ENCODE peak calls at places on chromosomes 2 and 18, in ten cellular contexts. One of them, this sample, is unnamed.
A peak's percentile ranks its signal among the peaks of the same experiment; 100 is the strongest.

GRCh38 chr2:112183327-112184025 is 45.3 kb downstream of the FBLN7 start:
- DNase-seq in WERI-Rb-1: no peak
- DNase-seq in mesendoderm: no peak
- DNase-seq in esophagus squamous epithelium: no peak
- DNase-seq in aorta: no peak
- DNase-seq in AG04450: no peak
- DNase-seq in CD8-positive, alpha-beta memory T cell: no peak
- DNase-seq in brain microvascular endothelial cell: no peak
- DNase-seq in A673: no peak
- DNase-seq in CD8-positive, alpha-beta T cell: no peak
- DNase-seq in this sample: no peak

GRCh38 chr2:8592736-8593135 is 89.1 kb upstream of the ID2 start:
- DNase-seq in A673: no peak
- DNase-seq in brain microvascular endothelial cell: no peak
- DNase-seq in mesendoderm: peak; percentile 88
- DNase-seq in CD8-positive, alpha-beta T cell: no peak
- DNase-seq in AG04450: no peak
- DNase-seq in aorta: no peak
- DNase-seq in WERI-Rb-1: no peak
- DNase-seq in esophagus squamous epithelium: no peak
- DNase-seq in CD8-positive, alpha-beta memory T cell: no peak
- DNase-seq in this sample: no peak

GRCh38 chr2:53018830-53019425 is 748.7 kb upstream of the CHAC2 start:
- DNase-seq in AG04450: no peak
- DNase-seq in CD8-positive, alpha-beta T cell: no peak
- DNase-seq in brain microvascular endothelial cell: no peak
- DNase-seq in aorta: no peak
- DNase-seq in CD8-positive, alpha-beta memory T cell: no peak
- DNase-seq in WERI-Rb-1: no peak
- DNase-seq in esophagus squamous epithelium: no peak
- DNase-seq in A673: peak; percentile 6
- DNase-seq in mesendoderm: peak; percentile 66
- DNase-seq in this sample: no peak

GRCh38 chr2:216492951-216493685 is 5.5 kb upstream of the RPL37A start:
- DNase-seq in AG04450: peak; percentile 45
- DNase-seq in aorta: no peak
- DNase-seq in CD8-positive, alpha-beta memory T cell: no peak
- DNase-seq in A673: peak; percentile 88
- DNase-seq in WERI-Rb-1: no peak
- DNase-seq in brain microvascular endothelial cell: peak; percentile 52
- DNase-seq in CD8-positive, alpha-beta T cell: no peak
- DNase-seq in esophagus squamous epithelium: no peak
- DNase-seq in mesendoderm: no peak
- DNase-seq in this sample: peak; percentile 97

GRCh38 chr2:176091329-176092258 is 927 bp upstream of the HOXD13 start:
- DNase-seq in A673: no peak
- DNase-seq in esophagus squamous epithelium: no peak
- DNase-seq in CD8-positive, alpha-beta T cell: no peak
- DNase-seq in AG04450: no peak
- DNase-seq in CD8-positive, alpha-beta memory T cell: no peak
- DNase-seq in WERI-Rb-1: no peak
- DNase-seq in brain microvascular endothelial cell: no peak
- DNase-seq in aorta: no peak
- DNase-seq in mesendoderm: peak; percentile 37
- DNase-seq in this sample: no peak

GRCh38 chr2:132670104-132670960 is at the start of gene LYPD1:
- DNase-seq in esophagus squamous epithelium: no peak
- DNase-seq in CD8-positive, alpha-beta T cell: no peak
- DNase-seq in aorta: peak; percentile 74
- DNase-seq in mesendoderm: peak; percentile 76
- DNase-seq in WERI-Rb-1: no peak
- DNase-seq in A673: peak; percentile 67
- DNase-seq in brain microvascular endothelial cell: no peak
- DNase-seq in AG04450: no peak
- DNase-seq in CD8-positive, alpha-beta memory T cell: no peak
- DNase-seq in this sample: peak; percentile 64

GRCh38 chr2:194380011-194380410 is 1277.0 kb upstream of the SLC39A10 start:
- DNase-seq in WERI-Rb-1: no peak
- DNase-seq in AG04450: no peak
- DNase-seq in A673: no peak
- DNase-seq in esophagus squamous epithelium: no peak
- DNase-seq in mesendoderm: no peak
- DNase-seq in brain microvascular endothelial cell: no peak
- DNase-seq in aorta: no peak
- DNase-seq in CD8-positive, alpha-beta memory T cell: no peak
- DNase-seq in CD8-positive, alpha-beta T cell: no peak
- DNase-seq in this sample: no peak

GRCh38 chr2:55116966-55117365 is 66.7 kb upstream of the RTN4 start:
- DNase-seq in AG04450: no peak
- DNase-seq in CD8-positive, alpha-beta T cell: no peak
- DNase-seq in CD8-positive, alpha-beta memory T cell: no peak
- DNase-seq in aorta: no peak
- DNase-seq in esophagus squamous epithelium: no peak
- DNase-seq in brain microvascular endothelial cell: no peak
- DNase-seq in A673: no peak
- DNase-seq in WERI-Rb-1: no peak
- DNase-seq in mesendoderm: no peak
- DNase-seq in this sample: peak; percentile 24

GRCh38 chr2:219706823-219707281 is 79.4 kb downstream of the SLC4A3 start:
- DNase-seq in CD8-positive, alpha-beta memory T cell: no peak
- DNase-seq in WERI-Rb-1: no peak
- DNase-seq in esophagus squamous epithelium: no peak
- DNase-seq in mesendoderm: no peak
- DNase-seq in brain microvascular endothelial cell: peak; percentile 56
- DNase-seq in aorta: no peak
- DNase-seq in A673: no peak
- DNase-seq in CD8-positive, alpha-beta T cell: no peak
- DNase-seq in AG04450: no peak
- DNase-seq in this sample: no peak

GRCh38 chr2:171516793-171517192 is 5.5 kb upstream of the CYBRD1 start:
- DNase-seq in brain microvascular endothelial cell: no peak
- DNase-seq in CD8-positive, alpha-beta memory T cell: no peak
- DNase-seq in esophagus squamous epithelium: no peak
- DNase-seq in AG04450: no peak
- DNase-seq in CD8-positive, alpha-beta T cell: no peak
- DNase-seq in mesendoderm: no peak
- DNase-seq in A673: no peak
- DNase-seq in WERI-Rb-1: no peak
- DNase-seq in aorta: no peak
- DNase-seq in this sample: no peak

GRCh38 chr2:128628996-128629395 is 310.3 kb upstream of the HS6ST1 start:
- DNase-seq in A673: no peak
- DNase-seq in WERI-Rb-1: no peak
- DNase-seq in AG04450: no peak
- DNase-seq in brain microvascular endothelial cell: no peak
- DNase-seq in esophagus squamous epithelium: no peak
- DNase-seq in CD8-positive, alpha-beta T cell: no peak
- DNase-seq in aorta: peak; percentile 7
- DNase-seq in CD8-positive, alpha-beta memory T cell: no peak
- DNase-seq in mesendoderm: no peak
- DNase-seq in this sample: no peak

GRCh38 chr2:177617849-177618248 is 225.3 kb downstream of the AGPS start:
- DNase-seq in CD8-positive, alpha-beta T cell: no peak
- DNase-seq in CD8-positive, alpha-beta memory T cell: no peak
- DNase-seq in WERI-Rb-1: no peak
- DNase-seq in aorta: no peak
- DNase-seq in esophagus squamous epithelium: no peak
- DNase-seq in brain microvascular endothelial cell: no peak
- DNase-seq in mesendoderm: no peak
- DNase-seq in A673: no peak
- DNase-seq in AG04450: no peak
- DNase-seq in this sample: no peak

GRCh38 chr2:16391986-16392385 is 273.6 kb downstream of the CYRIA start:
- DNase-seq in brain microvascular endothelial cell: no peak
- DNase-seq in CD8-positive, alpha-beta memory T cell: no peak
- DNase-seq in A673: no peak
- DNase-seq in mesendoderm: no peak
- DNase-seq in AG04450: no peak
- DNase-seq in esophagus squamous epithelium: no peak
- DNase-seq in aorta: no peak
- DNase-seq in WERI-Rb-1: no peak
- DNase-seq in CD8-positive, alpha-beta T cell: no peak
- DNase-seq in this sample: no peak

GRCh38 chr2:101725515-101726192 is 28.1 kb downstream of the MAP4K4 start:
- DNase-seq in mesendoderm: peak; percentile 74
- DNase-seq in esophagus squamous epithelium: no peak
- DNase-seq in WERI-Rb-1: no peak
- DNase-seq in AG04450: no peak
- DNase-seq in CD8-positive, alpha-beta T cell: no peak
- DNase-seq in CD8-positive, alpha-beta memory T cell: no peak
- DNase-seq in aorta: no peak
- DNase-seq in A673: no peak
- DNase-seq in brain microvascular endothelial cell: no peak
- DNase-seq in this sample: no peak

GRCh38 chr2:29229640-29230039 is 114.4 kb downstream of the CLIP4 start:
- DNase-seq in esophagus squamous epithelium: no peak
- DNase-seq in AG04450: no peak
- DNase-seq in CD8-positive, alpha-beta T cell: no peak
- DNase-seq in WERI-Rb-1: no peak
- DNase-seq in aorta: peak; percentile 65
- DNase-seq in mesendoderm: no peak
- DNase-seq in CD8-positive, alpha-beta memory T cell: no peak
- DNase-seq in A673: no peak
- DNase-seq in brain microvascular endothelial cell: no peak
- DNase-seq in this sample: no peak

GRCh38 chr2:29226808-29227207 is 111.6 kb downstream of the CLIP4 start:
- DNase-seq in CD8-positive, alpha-beta memory T cell: no peak
- DNase-seq in esophagus squamous epithelium: no peak
- DNase-seq in WERI-Rb-1: no peak
- DNase-seq in AG04450: no peak
- DNase-seq in A673: no peak
- DNase-seq in brain microvascular endothelial cell: no peak
- DNase-seq in CD8-positive, alpha-beta T cell: no peak
- DNase-seq in aorta: peak; percentile 62
- DNase-seq in mesendoderm: no peak
- DNase-seq in this sample: no peak

GRCh38 chr2:29228947-29229346 is 113.7 kb downstream of the CLIP4 start:
- DNase-seq in mesendoderm: no peak
- DNase-seq in aorta: no peak
- DNase-seq in CD8-positive, alpha-beta T cell: no peak
- DNase-seq in A673: no peak
- DNase-seq in WERI-Rb-1: no peak
- DNase-seq in AG04450: no peak
- DNase-seq in esophagus squamous epithelium: no peak
- DNase-seq in CD8-positive, alpha-beta memory T cell: no peak
- DNase-seq in brain microvascular endothelial cell: no peak
- DNase-seq in this sample: no peak

GRCh38 chr2:29226375-29226774 is 111.2 kb downstream of the CLIP4 start:
- DNase-seq in aorta: no peak
- DNase-seq in CD8-positive, alpha-beta memory T cell: no peak
- DNase-seq in WERI-Rb-1: no peak
- DNase-seq in esophagus squamous epithelium: no peak
- DNase-seq in mesendoderm: no peak
- DNase-seq in AG04450: no peak
- DNase-seq in A673: no peak
- DNase-seq in CD8-positive, alpha-beta T cell: no peak
- DNase-seq in brain microvascular endothelial cell: no peak
- DNase-seq in this sample: no peak

GRCh38 chr2:29228276-29228675 is 113.1 kb downstream of the CLIP4 start:
- DNase-seq in A673: no peak
- DNase-seq in CD8-positive, alpha-beta memory T cell: no peak
- DNase-seq in mesendoderm: peak; percentile 5
- DNase-seq in AG04450: no peak
- DNase-seq in CD8-positive, alpha-beta T cell: no peak
- DNase-seq in WERI-Rb-1: peak; percentile 68
- DNase-seq in aorta: peak; percentile 66
- DNase-seq in esophagus squamous epithelium: no peak
- DNase-seq in brain microvascular endothelial cell: no peak
- DNase-seq in this sample: peak; percentile 32
- H3K27me3 ChIP-seq in A673: no peaks in the 10 kb centered on the region
- H3K27me3 ChIP-seq in CD8-positive, alpha-beta memory T cell: no peaks in the 10 kb centered on the region
- H3K27me3 ChIP-seq in mesendoderm: no peaks in the 10 kb centered on the region
- H3K27me3 ChIP-seq in AG04450: peaks cover 34% of the 10 kb centered on the region
- H3K27me3 ChIP-seq in CD8-positive, alpha-beta T cell: no peaks in the 10 kb centered on the region
- H3K27me3 ChIP-seq in WERI-Rb-1: no peaks in the 10 kb centered on the region
- H3K27me3 ChIP-seq in aorta: peaks cover 1% of the 10 kb centered on the region
- H3K27me3 ChIP-seq in esophagus squamous epithelium: no peaks in the 10 kb centered on the region
- H3K27me3 ChIP-seq in brain microvascular endothelial cell: peaks cover 6% of the 10 kb centered on the region
- H3K27me3 ChIP-seq in this sample: peaks cover 14% of the 10 kb centered on the region

GRCh38 chr2:48249093-48249492 is 280.9 kb upstream of the STON1 start:
- DNase-seq in A673: no peak
- DNase-seq in AG04450: peak; percentile 50
- DNase-seq in esophagus squamous epithelium: no peak
- DNase-seq in mesendoderm: no peak
- DNase-seq in CD8-positive, alpha-beta memory T cell: no peak
- DNase-seq in aorta: no peak
- DNase-seq in brain microvascular endothelial cell: no peak
- DNase-seq in WERI-Rb-1: no peak
- DNase-seq in CD8-positive, alpha-beta T cell: no peak
- DNase-seq in this sample: no peak
- H3K4me3 ChIP-seq in A673: no peak overlapping the region
- H3K4me3 ChIP-seq in AG04450: peak overlapping the region; percentile 14
- H3K4me3 ChIP-seq in esophagus squamous epithelium: no peak overlapping the region
- H3K4me3 ChIP-seq in mesendoderm: no peak overlapping the region
- H3K4me3 ChIP-seq in CD8-positive, alpha-beta memory T cell: no peak overlapping the region
- H3K4me3 ChIP-seq in aorta: no peak overlapping the region
- H3K4me3 ChIP-seq in brain microvascular endothelial cell: no peak overlapping the region
- H3K4me3 ChIP-seq in WERI-Rb-1: peak overlapping the region; percentile 32
- H3K4me3 ChIP-seq in CD8-positive, alpha-beta T cell: no peak overlapping the region
- H3K4me3 ChIP-seq in this sample: no peak overlapping the region

DNA sequence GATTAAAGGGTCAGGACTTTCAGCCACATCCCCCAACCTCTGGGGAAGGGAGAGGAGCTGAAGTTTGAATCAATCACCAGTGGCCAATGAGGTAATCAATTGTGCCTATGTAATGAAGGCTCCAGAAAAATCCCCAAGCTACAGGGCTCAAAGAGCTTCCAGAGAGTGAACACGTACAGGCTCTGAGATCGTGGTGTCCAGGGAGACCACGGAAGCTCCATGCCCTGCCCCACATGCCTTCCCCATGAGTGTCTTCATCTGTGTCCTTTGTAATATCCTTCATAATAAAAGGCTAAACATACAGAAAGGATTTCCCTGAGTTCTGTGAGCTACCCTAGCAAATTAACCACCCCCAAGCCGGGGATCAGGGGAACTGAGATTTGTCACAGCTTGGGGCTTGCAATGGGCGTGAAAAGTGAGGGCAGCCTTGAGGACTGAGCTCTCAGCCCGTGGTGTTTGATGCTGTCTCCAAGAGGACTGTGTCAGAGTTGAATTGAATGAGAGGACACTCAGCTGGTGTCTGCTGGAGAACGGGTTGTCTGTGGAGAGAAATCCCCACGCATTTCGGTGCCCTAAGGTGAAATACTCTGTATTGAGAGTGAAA is 25.5 kb upstream of the TUBB6 start:
- DNase-seq in CD8-positive, alpha-beta T cell: no peak
- DNase-seq in CD8-positive, alpha-beta memory T cell: no peak
- DNase-seq in WERI-Rb-1: no peak
- DNase-seq in mesendoderm: peak; percentile 25
- DNase-seq in AG04450: peak; percentile 54
- DNase-seq in aorta: no peak
- DNase-seq in esophagus squamous epithelium: no peak
- DNase-seq in brain microvascular endothelial cell: peak; percentile 92
- DNase-seq in A673: no peak
- DNase-seq in this sample: peak; percentile 66
- H3K27ac ChIP-seq in CD8-positive, alpha-beta T cell: no peak overlapping the region
- H3K27ac ChIP-seq in CD8-positive, alpha-beta memory T cell: no peak overlapping the region
- H3K27ac ChIP-seq in WERI-Rb-1: no peak overlapping the region
- H3K27ac ChIP-seq in mesendoderm: no peak overlapping the region
- H3K27ac ChIP-seq in AG04450: peak overlapping the region; percentile 88
- H3K27ac ChIP-seq in aorta: no peak overlapping the region
- H3K27ac ChIP-seq in esophagus squamous epithelium: peak overlapping the region; percentile 30
- H3K27ac ChIP-seq in brain microvascular endothelial cell: peak overlapping the region; percentile 90
- H3K27ac ChIP-seq in A673: no peak overlapping the region
- H3K27ac ChIP-seq in this sample: peak overlapping the region; percentile 78

GRCh38 chr2:138607746-138608145 is 106.2 kb downstream of the SPOPL start:
- DNase-seq in mesendoderm: no peak
- DNase-seq in aorta: no peak
- DNase-seq in A673: no peak
- DNase-seq in esophagus squamous epithelium: no peak
- DNase-seq in WERI-Rb-1: no peak
- DNase-seq in CD8-positive, alpha-beta T cell: no peak
- DNase-seq in CD8-positive, alpha-beta memory T cell: no peak
- DNase-seq in AG04450: no peak
- DNase-seq in brain microvascular endothelial cell: no peak
- DNase-seq in this sample: no peak
- H3K27me3 ChIP-seq in mesendoderm: no peaks in the 10 kb centered on the region
- H3K27me3 ChIP-seq in aorta: peaks cover 1% of the 10 kb centered on the region
- H3K27me3 ChIP-seq in A673: no peaks in the 10 kb centered on the region
- H3K27me3 ChIP-seq in esophagus squamous epithelium: no peaks in the 10 kb centered on the region
- H3K27me3 ChIP-seq in WERI-Rb-1: no peaks in the 10 kb centered on the region
- H3K27me3 ChIP-seq in CD8-positive, alpha-beta T cell: no peaks in the 10 kb centered on the region
- H3K27me3 ChIP-seq in CD8-positive, alpha-beta memory T cell: no peaks in the 10 kb centered on the region
- H3K27me3 ChIP-seq in AG04450: peaks cover under 1% of the 10 kb centered on the region
- H3K27me3 ChIP-seq in brain microvascular endothelial cell: no peaks in the 10 kb centered on the region
- H3K27me3 ChIP-seq in this sample: no peaks in the 10 kb centered on the region